ENCODE peak calls at places on chromosomes 12 and 14, in nine cellular contexts. S, P, W, Q, T, I, M, E and B are unnamed samples.

GRCh38 chr12:65728913-65729793 is 95.1 kb upstream of the HMGA2 start:
- DNase-seq in E (no peak), W (no peak), Q (no peak), P (peak), M (peak), S (no peak), T (no peak), I (no peak), B (peak)

GRCh38 chr12:10048531-10048930 is 18.0 kb downstream of the CLEC9A start:
- DNase-seq in M (no peak), Q (no peak), E (no peak), P (no peak), T (no peak), S (no peak), I (no peak), W (no peak), B (no peak)

GRCh38 chr14:92570863-92571262 is 57.3 kb downstream of the RIN3 start:
- DNase-seq in E (no peak), S (no peak), W (no peak), I (no peak), T (no peak), Q (no peak), M (no peak), P (no peak), B (no peak)

GRCh38 chr14:79254069-79254775 is 957.1 kb downstream of the DIO2 start:
- DNase-seq in M (peak), Q (no peak), E (no peak), S (no peak), I (no peak), W (no peak), P (no peak), T (no peak), B (peak)

GRCh38 chr12:51921017-51921725 is 13.9 kb downstream of the ACVRL1 start:
- DNase-seq in S (no peak), P (no peak), W (no peak), M (no peak), Q (no peak), T (no peak), I (no peak), E (no peak), B (no peak)

GRCh38 chr12:95582230-95583058 is 31.2 kb upstream of the USP44 start:
- DNase-seq in S (no peak), E (no peak), T (no peak), W (no peak), M (peak), P (peak), Q (no peak), I (no peak), B (peak)

GRCh38 chr14:61671086-61671485 is 24.2 kb upstream of the HIF1A start:
- DNase-seq in T (no peak), P (no peak), I (no peak), W (no peak), Q (no peak), S (no peak), M (no peak), E (peak), B (no peak)

GRCh38 chr14:58626441-58626840 is 11.3 kb upstream of the DACT1 start:
- DNase-seq in T (no peak), S (no peak), M (peak), P (no peak), I (no peak), Q (no peak), W (no peak), E (no peak), B (peak)

GRCh38 chr12:15532364-15532977 is 210.2 kb downstream of the PTPRO start:
- DNase-seq in S (no peak), E (no peak), P (peak), W (peak), Q (no peak), I (no peak), T (peak), M (peak), B (peak)

GRCh38 chr12:53005215-53005985 is 856 bp upstream of the EIF4B start:
- DNase-seq in T (no peak), S (peak), Q (peak), I (peak), M (peak), W (no peak), P (no peak), E (no peak), B (peak)

GRCh38 chr14:64761441-64762043 is 57.3 kb downstream of the PLEKHG3 start:
- DNase-seq in Q (no peak), I (no peak), P (no peak), S (no peak), E (no peak), T (no peak), M (peak), W (no peak), B (peak)

GRCh38 chr12:59734371-59734770 is 138.5 kb downstream of the SLC16A7 start:
- DNase-seq in T (no peak), I (no peak), P (no peak), W (no peak), S (no peak), Q (no peak), M (no peak), E (no peak), B (no peak)

GRCh38 chr12:94089891-94090290 is 58.5 kb upstream of the PLXNC1 start:
- DNase-seq in S (no peak), M (peak), I (no peak), W (no peak), T (no peak), Q (no peak), P (no peak), E (no peak), B (peak)

GRCh38 chr12:12909228-12909994 is 18.0 kb downstream of the GPRC5A start:
- DNase-seq in I (no peak), S (no peak), M (no peak), P (no peak), E (no peak), Q (no peak), W (no peak), T (no peak), B (no peak)

GRCh38 chr12:118983147-118983824 is 1.9 kb downstream of the SRRM4 start:
- DNase-seq in M (no peak), T (no peak), P (no peak), S (no peak), E (no peak), Q (no peak), I (no peak), W (no peak), B (no peak)

GRCh38 chr14:73754911-73755360 is 40.8 kb upstream of the PNMA1 start:
- DNase-seq in M (peak), S (no peak), W (no peak), I (peak), Q (peak), T (no peak), P (no peak), E (no peak), B (peak)

GRCh38 chr12:133057446-133057845 is 20.1 kb downstream of the ZNF84 start:
- DNase-seq in W (no peak), Q (no peak), M (peak), P (no peak), S (no peak), T (no peak), E (no peak), I (no peak), B (peak)

GRCh38 chr12:37565112-37565511 is 751.5 kb upstream of the ALG10B start:
- DNase-seq in P (no peak), E (no peak), S (no peak), T (no peak), I (no peak), M (no peak), Q (no peak), W (no peak), B (no peak)

GRCh38 chr12:132664206-132665148 is 22.7 kb downstream of the POLE start:
- DNase-seq in W (no peak), M (no peak), I (no peak), E (no peak), Q (no peak), T (no peak), P (no peak), S (no peak), B (no peak)

GRCh38 chr12:130832561-130833209 is 6.4 kb downstream of the STX2 start:
- DNase-seq in I (no peak), P (no peak), T (no peak), W (no peak), E (no peak), M (peak), Q (no peak), S (no peak), B (peak)

GRCh38 chr12:114628199-114628598 is 55.8 kb downstream of the TBX3 start:
- DNase-seq in T (no peak), M (peak), I (no peak), P (no peak), E (no peak), W (no peak), S (no peak), Q (no peak), B (no peak)

GRCh38 chr14:29528889-29529288 is 398.8 kb downstream of the PRKD1 start:
- DNase-seq in P (no peak), S (no peak), T (no peak), W (no peak), Q (no peak), E (no peak), M (peak), I (no peak), B (peak)